ENCODE peak calls at places on chromosomes 13 and 19, in four cellular contexts. B, R, H and W are unnamed samples.

GRCh38 chr13:22040810-22041364 is 370.0 kb downstream of the FGF9 start:
- DNase-seq in B (peak), R (peak), H (peak), W (no peak)

GRCh38 chr13:95698047-95698749 is 21.3 kb downstream of the DNAJC3 start:
- DNase-seq in B (no peak), R (peak), H (no peak), W (no peak)

GRCh38 chr19:58096884-58097283 is 1.1 kb downstream of the ZSCAN18 start:
- DNase-seq in B (no peak), R (no peak), H (no peak), W (no peak)

GRCh38 chr13:77749481-77749880 is 52.0 kb downstream of the SLAIN1 start:
- DNase-seq in B (no peak), R (no peak), H (no peak), W (peak)

GRCh38 chr19:10083911-10084310 is 2.2 kb upstream of the SHFL start:
- DNase-seq in B (no peak), R (no peak), H (no peak), W (no peak)

GRCh38 chr19:58007285-58007684 is 4.7 kb upstream of the ZNF606 start:
- DNase-seq in B (peak), R (peak), H (no peak), W (no peak)

GRCh38 chr13:52599037-52599852 is 43.0 kb upstream of the HNRNPA1L2 start:
- DNase-seq in B (no peak), R (no peak), H (no peak), W (no peak)

GRCh38 chr13:52411629-52412028 is 5.7 kb upstream of the THSD1 start:
- DNase-seq in B (no peak), R (no peak), H (no peak), W (no peak)

GRCh38 chr13:105452895-105453294 is 1082.6 kb downstream of the EFNB2 start:
- DNase-seq in B (no peak), R (no peak), H (no peak), W (no peak)

DNA sequence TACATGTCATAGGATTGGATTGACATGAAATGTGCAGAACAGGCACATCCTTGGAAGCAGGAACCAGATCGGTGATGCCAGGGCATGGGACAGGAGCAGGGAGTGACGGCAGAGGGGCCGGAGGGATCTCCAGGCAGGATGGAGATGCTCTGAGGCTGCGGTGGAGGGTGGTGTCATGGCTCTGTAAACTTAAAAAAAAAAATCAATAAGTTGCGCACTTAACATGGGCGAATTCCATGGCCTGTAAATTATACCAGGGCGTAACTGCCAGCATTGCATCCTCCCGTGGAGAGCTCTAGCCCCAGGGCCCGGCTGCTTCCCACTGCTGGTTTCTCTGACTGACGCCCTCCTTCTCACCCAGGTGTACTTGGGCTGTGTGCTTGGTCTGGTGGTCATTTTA is 8.7 kb downstream of the ATP12A start:
- DNase-seq in B (no peak), R (no peak), H (no peak), W (no peak)
- H2BK120ac ChIP-seq in B (no peak), R (no peak), H (no peak), W (no peak)

GRCh38 chr13:94602467-94602866 is 810 bp downstream of the GPR180 start:
- DNase-seq in B (no peak), R (no peak), H (no peak), W (no peak)
- H3K27ac ChIP-seq in B (no peak), R (peak), H (no peak), W (no peak)

DNA sequence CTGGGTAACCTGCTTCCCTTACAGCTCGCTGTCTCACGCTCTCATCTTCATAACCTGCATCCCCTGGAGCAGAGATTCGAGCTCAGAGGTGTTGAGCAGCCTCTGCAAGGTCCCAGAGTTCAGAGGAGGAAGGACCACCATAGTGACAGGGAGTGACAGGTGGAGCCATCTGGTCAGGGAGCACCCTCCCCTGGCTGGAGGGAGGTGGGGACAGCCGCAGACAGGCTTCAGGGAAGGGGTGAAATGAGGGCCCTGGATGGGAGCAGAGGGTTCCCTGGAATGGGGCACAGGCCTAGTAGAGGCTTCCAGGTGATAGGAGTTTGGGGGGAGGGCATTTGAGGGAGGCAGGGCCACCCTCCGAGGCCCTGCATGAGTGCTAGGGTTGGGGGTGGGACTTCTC is 82.1 kb downstream of the ZNF429 start:
- DNase-seq in B (no peak), R (no peak), H (no peak), W (no peak)
- H2BK120ac ChIP-seq in B (no peak), R (no peak), H (no peak), W (no peak)

GRCh38 chr13:59658736-59659330 is 504.9 kb downstream of the DIAPH3 start:
- DNase-seq in B (no peak), R (no peak), H (no peak), W (no peak)
- H3K27ac ChIP-seq in B (no peak), R (no peak), H (no peak), W (no peak)

GRCh38 chr19:18508585-18508984 is 13.3 kb downstream of the ELL start:
- DNase-seq in B (no peak), R (no peak), H (no peak), W (no peak)
- H2BK120ac ChIP-seq in B (no peak), R (no peak), H (no peak), W (no peak)

GRCh38 chr19:13089139-13089856 is 13.4 kb downstream of the LYL1 start:
- DNase-seq in B (peak), R (peak), H (no peak), W (no peak)
- H3K27ac ChIP-seq in B (no peak), R (no peak), H (no peak), W (no peak)